ENCODE peak calls at places on chromosome 3, in nine cellular contexts. K is H4; T is effector CD4-positive, alpha-beta T cell; X is substantia nigra; H is left lobe of liver; Q is amniotic stem cell; F is stimulated activated CD8-positive, alpha-beta memory T cell treated with anti-CD3 and anti-CD28 coated beads, Interleukin-7, amount 100 ng/mL, for 1 hour; I is body of pancreas; M is kidney glomerular epithelial cell. U is an unnamed sample.
A peak's percentile ranks its signal among the peaks of the same experiment; 100 is the strongest.

GRCh38 chr3:45225465-45226205 is 452 bp downstream of the TMEM158 start:
- DNase-seq in Q (no peak), H (peak; percentile 50), T (peak; percentile 3), I (peak; percentile 18), K (no peak), X (no peak), M (no peak), F (no peak), U (peak; percentile 51)

GRCh38 chr3:61809879-61810278 is 248.5 kb downstream of the PTPRG start:
- DNase-seq in X (no peak), I (no peak), M (no peak), F (no peak), K (no peak), Q (no peak), H (peak; percentile 69), T (no peak), U (no peak)

GRCh38 chr3:46075816-46076215 is 48.5 kb upstream of the XCR1 start:
- DNase-seq in F (no peak), H (no peak), M (no peak), I (no peak), K (no peak), Q (no peak), T (no peak), X (no peak), U (no peak)

GRCh38 chr3:127457094-127457475 is 133.4 kb downstream of the TPRA1 start:
- DNase-seq in F (no peak), H (no peak), M (peak; percentile 66), X (no peak), T (no peak), K (no peak), I (peak; percentile 28), Q (peak; percentile 3), U (no peak)

GRCh38 chr3:103949690-103950089 is 1417.0 kb upstream of the ALCAM start:
- DNase-seq in T (no peak), I (no peak), H (no peak), M (no peak), F (no peak), X (no peak), Q (no peak), K (no peak), U (no peak)

GRCh38 chr3:66554178-66554577 is 53.4 kb upstream of the LRIG1 start:
- DNase-seq in F (no peak), K (peak; percentile 38), I (no peak), H (no peak), X (no peak), Q (no peak), M (no peak), T (no peak), U (no peak)

GRCh38 chr3:135456182-135456790 is 509.2 kb upstream of the PPP2R3A start:
- DNase-seq in Q (no peak), F (no peak), K (no peak), X (no peak), M (no peak), T (no peak), I (no peak), H (no peak), U (peak; percentile 8)

GRCh38 chr3:49813497-49814174 is at the start of gene UBA7:
- DNase-seq in F (no peak), T (no peak), H (peak; percentile 68), I (peak; percentile 62), M (peak; percentile 21), Q (peak; percentile 19), K (peak; percentile 63), X (no peak), U (no peak)

GRCh38 chr3:169812844-169813677 is at the start of the genes LRRC34 and LRRIQ4:
- DNase-seq in Q (no peak), I (peak; percentile 63), X (peak; percentile 61), K (no peak), T (peak; percentile 39), F (peak; percentile 19), M (peak; percentile 6), H (peak; percentile 60), U (peak; percentile 84)

U was measured in SJCRH30.